ENCODE peak calls at places on chromosomes 13 and 19, in ten cellular contexts. One of them, this sample, is unnamed.

GRCh38 chr13:36685912-36686311 is 12.1 kb downstream of the SERTM1 start:
- DNase-seq in tibial artery: no peak
- DNase-seq in breast epithelium: no peak
- DNase-seq in aorta: no peak
- DNase-seq in BJ: no peak
- DNase-seq in GM23248: peak; percentile 63
- DNase-seq in brain microvascular endothelial cell: peak; percentile 24
- DNase-seq in upper lobe of right lung: no peak
- DNase-seq in left ventricle myocardium inferior: no peak
- DNase-seq in H7: no peak
- DNase-seq in this sample: no peak

GRCh38 chr19:19817357-19817756 is 4.2 kb downstream of the ZNF506 start:
- DNase-seq in tibial artery: no peak
- DNase-seq in breast epithelium: no peak
- DNase-seq in aorta: no peak
- DNase-seq in BJ: no peak
- DNase-seq in GM23248: no peak
- DNase-seq in brain microvascular endothelial cell: no peak
- DNase-seq in upper lobe of right lung: no peak
- DNase-seq in left ventricle myocardium inferior: no peak
- DNase-seq in H7: no peak
- DNase-seq in this sample: no peak

GRCh38 chr13:30145709-30146367 is 161.5 kb downstream of the KATNAL1 start:
- DNase-seq in tibial artery: no peak
- DNase-seq in breast epithelium: no peak
- DNase-seq in aorta: peak; percentile 10
- DNase-seq in BJ: no peak
- DNase-seq in GM23248: no peak
- DNase-seq in brain microvascular endothelial cell: no peak
- DNase-seq in upper lobe of right lung: no peak
- DNase-seq in left ventricle myocardium inferior: no peak
- DNase-seq in H7: no peak
- DNase-seq in this sample: no peak

GRCh38 chr13:33015791-33016323 is 366 bp upstream of the KL start:
- DNase-seq in tibial artery: no peak
- DNase-seq in breast epithelium: no peak
- DNase-seq in aorta: peak; percentile 77
- DNase-seq in BJ: no peak
- DNase-seq in GM23248: peak; percentile 8
- DNase-seq in brain microvascular endothelial cell: no peak
- DNase-seq in upper lobe of right lung: peak; percentile 65
- DNase-seq in left ventricle myocardium inferior: peak; percentile 19
- DNase-seq in H7: peak; percentile 62
- DNase-seq in this sample: no peak

GRCh38 chr19:47848871-47849473 is 10.1 kb upstream of the TPRX2 start:
- DNase-seq in tibial artery: no peak
- DNase-seq in breast epithelium: no peak
- DNase-seq in aorta: no peak
- DNase-seq in BJ: no peak
- DNase-seq in GM23248: peak; percentile 39
- DNase-seq in brain microvascular endothelial cell: peak; percentile 10
- DNase-seq in upper lobe of right lung: peak; percentile 69
- DNase-seq in left ventricle myocardium inferior: no peak
- DNase-seq in H7: peak; percentile 55
- DNase-seq in this sample: no peak

GRCh38 chr19:48239582-48240141 is 16.1 kb downstream of the CARD8 start:
- DNase-seq in tibial artery: no peak
- DNase-seq in breast epithelium: no peak
- DNase-seq in aorta: no peak
- DNase-seq in BJ: no peak
- DNase-seq in GM23248: peak; percentile 14
- DNase-seq in brain microvascular endothelial cell: peak; percentile 36
- DNase-seq in upper lobe of right lung: no peak
- DNase-seq in left ventricle myocardium inferior: no peak
- DNase-seq in H7: no peak
- DNase-seq in this sample: no peak

GRCh38 chr13:51793570-51794273 is 10.2 kb downstream of the DHRS12 start:
- DNase-seq in tibial artery: no peak
- DNase-seq in breast epithelium: no peak
- DNase-seq in aorta: no peak
- DNase-seq in BJ: peak; percentile 26
- DNase-seq in GM23248: peak; percentile 90
- DNase-seq in brain microvascular endothelial cell: peak; percentile 85
- DNase-seq in upper lobe of right lung: no peak
- DNase-seq in left ventricle myocardium inferior: no peak
- DNase-seq in H7: no peak
- DNase-seq in this sample: peak; percentile 39

GRCh38 chr13:46121033-46121432 is 16.2 kb upstream of the CPB2 start:
- DNase-seq in tibial artery: no peak
- DNase-seq in breast epithelium: peak; percentile 67
- DNase-seq in aorta: no peak
- DNase-seq in BJ: no peak
- DNase-seq in GM23248: no peak
- DNase-seq in brain microvascular endothelial cell: no peak
- DNase-seq in upper lobe of right lung: no peak
- DNase-seq in left ventricle myocardium inferior: no peak
- DNase-seq in H7: no peak
- DNase-seq in this sample: no peak

GRCh38 chr13:62300021-62300420 is 884.4 kb upstream of the PCDH20 start:
- DNase-seq in tibial artery: no peak
- DNase-seq in breast epithelium: no peak
- DNase-seq in aorta: no peak
- DNase-seq in BJ: no peak
- DNase-seq in GM23248: no peak
- DNase-seq in brain microvascular endothelial cell: no peak
- DNase-seq in upper lobe of right lung: no peak
- DNase-seq in left ventricle myocardium inferior: no peak
- DNase-seq in H7: no peak
- DNase-seq in this sample: no peak

GRCh38 chr13:49086711-49087110 is 111.0 kb downstream of the FNDC3A start:
- DNase-seq in tibial artery: no peak
- DNase-seq in breast epithelium: no peak
- DNase-seq in aorta: no peak
- DNase-seq in BJ: no peak
- DNase-seq in GM23248: peak; percentile 76
- DNase-seq in brain microvascular endothelial cell: no peak
- DNase-seq in upper lobe of right lung: no peak
- DNase-seq in left ventricle myocardium inferior: no peak
- DNase-seq in H7: no peak
- DNase-seq in this sample: no peak

GRCh38 chr19:11745871-11746270 is 7.1 kb upstream of the ZNF823 start:
- DNase-seq in tibial artery: no peak
- DNase-seq in breast epithelium: no peak
- DNase-seq in aorta: no peak
- DNase-seq in BJ: no peak
- DNase-seq in GM23248: no peak
- DNase-seq in brain microvascular endothelial cell: no peak
- DNase-seq in upper lobe of right lung: no peak
- DNase-seq in left ventricle myocardium inferior: no peak
- DNase-seq in H7: no peak
- DNase-seq in this sample: no peak

GRCh38 chr19:5563008-5563431 is 4.7 kb downstream of the TINCR start:
- DNase-seq in tibial artery: no peak
- DNase-seq in breast epithelium: no peak
- DNase-seq in aorta: no peak
- DNase-seq in BJ: no peak
- DNase-seq in GM23248: no peak
- DNase-seq in brain microvascular endothelial cell: no peak
- DNase-seq in upper lobe of right lung: no peak
- DNase-seq in left ventricle myocardium inferior: no peak
- DNase-seq in H7: peak; percentile 78
- DNase-seq in this sample: no peak

GRCh38 chr19:50315773-50316448 is 13.3 kb downstream of the KCNC3 start:
- DNase-seq in tibial artery: no peak
- DNase-seq in breast epithelium: no peak
- DNase-seq in aorta: peak; percentile 60
- DNase-seq in BJ: no peak
- DNase-seq in GM23248: peak; percentile 32
- DNase-seq in brain microvascular endothelial cell: no peak
- DNase-seq in upper lobe of right lung: no peak
- DNase-seq in left ventricle myocardium inferior: no peak
- DNase-seq in H7: peak; percentile 82
- DNase-seq in this sample: no peak

GRCh38 chr13:49098198-49098597 is 121.9 kb upstream of the MLNR start:
- DNase-seq in tibial artery: peak; percentile 71
- DNase-seq in breast epithelium: peak; percentile 45
- DNase-seq in aorta: no peak
- DNase-seq in BJ: peak; percentile 94
- DNase-seq in GM23248: peak; percentile 93
- DNase-seq in brain microvascular endothelial cell: peak; percentile 97
- DNase-seq in upper lobe of right lung: no peak
- DNase-seq in left ventricle myocardium inferior: no peak
- DNase-seq in H7: no peak
- DNase-seq in this sample: peak; percentile 83

GRCh38 chr19:53552001-53552721 is 14.2 kb downstream of the ZNF331 start:
- DNase-seq in tibial artery: no peak
- DNase-seq in breast epithelium: no peak
- DNase-seq in aorta: no peak
- DNase-seq in BJ: no peak
- DNase-seq in GM23248: peak; percentile 68
- DNase-seq in brain microvascular endothelial cell: no peak
- DNase-seq in upper lobe of right lung: no peak
- DNase-seq in left ventricle myocardium inferior: no peak
- DNase-seq in H7: no peak
- DNase-seq in this sample: no peak

DNA sequence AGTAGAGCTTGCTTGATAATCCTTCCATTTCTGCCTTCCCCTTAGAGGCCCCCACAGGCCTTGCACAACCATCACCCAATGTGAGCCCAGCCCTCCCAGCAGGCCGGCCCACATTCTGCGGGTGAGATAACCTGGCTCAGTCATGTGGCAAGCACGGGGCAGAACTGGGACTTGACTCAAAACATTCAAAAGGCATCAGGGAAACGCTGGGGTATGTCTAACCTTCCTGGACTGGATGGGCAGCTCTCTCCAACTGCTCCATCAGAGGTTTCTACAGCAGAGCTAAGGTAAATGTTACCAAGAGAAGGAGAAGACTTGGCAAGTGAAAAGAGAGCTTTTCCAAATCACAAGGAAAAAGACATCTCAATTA is 24.8 kb downstream of the EPS15L1 start:
- DNase-seq in tibial artery: peak; percentile 92
- DNase-seq in breast epithelium: peak; percentile 45
- DNase-seq in aorta: peak; percentile 86
- DNase-seq in BJ: peak; percentile 38
- DNase-seq in GM23248: peak; percentile 93
- DNase-seq in brain microvascular endothelial cell: peak; percentile 91
- DNase-seq in upper lobe of right lung: peak; percentile 90
- DNase-seq in left ventricle myocardium inferior: peak; percentile 82
- DNase-seq in H7: no peak
- DNase-seq in this sample: peak; percentile 70
- H3K4me3 ChIP-seq in tibial artery: no peak overlapping the region
- H3K4me3 ChIP-seq in breast epithelium: no peak overlapping the region
- H3K4me3 ChIP-seq in aorta: no peak overlapping the region
- H3K4me3 ChIP-seq in BJ: no peak overlapping the region
- H3K4me3 ChIP-seq in GM23248: no peak overlapping the region
- H3K4me3 ChIP-seq in brain microvascular endothelial cell: no peak overlapping the region
- H3K4me3 ChIP-seq in upper lobe of right lung: no peak overlapping the region
- H3K4me3 ChIP-seq in left ventricle myocardium inferior: peak overlapping the region; percentile 25
- H3K4me3 ChIP-seq in H7: no peak overlapping the region
- H3K4me3 ChIP-seq in this sample: peak overlapping the region; percentile 21

GRCh38 chr13:28528388-28528787 is 33.5 kb upstream of the FLT1 start:
- DNase-seq in tibial artery: no peak
- DNase-seq in breast epithelium: no peak
- DNase-seq in aorta: no peak
- DNase-seq in BJ: no peak
- DNase-seq in GM23248: no peak
- DNase-seq in brain microvascular endothelial cell: no peak
- DNase-seq in upper lobe of right lung: no peak
- DNase-seq in left ventricle myocardium inferior: no peak
- DNase-seq in H7: no peak
- DNase-seq in this sample: no peak
- H3K27me3 ChIP-seq in tibial artery: no peaks in the 10 kb centered on the region
- H3K27me3 ChIP-seq in breast epithelium: no peaks in the 10 kb centered on the region
- H3K27me3 ChIP-seq in aorta: no peaks in the 10 kb centered on the region
- H3K27me3 ChIP-seq in BJ: no peaks in the 10 kb centered on the region
- H3K27me3 ChIP-seq in GM23248: no peaks in the 10 kb centered on the region
- H3K27me3 ChIP-seq in brain microvascular endothelial cell: no peaks in the 10 kb centered on the region
- H3K27me3 ChIP-seq in upper lobe of right lung: peaks cover 26% of the 10 kb centered on the region
- H3K27me3 ChIP-seq in left ventricle myocardium inferior: peaks cover 58% of the 10 kb centered on the region
- H3K27me3 ChIP-seq in H7: peaks cover 15% of the 10 kb centered on the region
- H3K27me3 ChIP-seq in this sample: no peaks in the 10 kb centered on the region

GRCh38 chr13:42876270-42876714 is 94.9 kb downstream of the FAM216B start:
- DNase-seq in tibial artery: no peak
- DNase-seq in breast epithelium: no peak
- DNase-seq in aorta: no peak
- DNase-seq in BJ: no peak
- DNase-seq in GM23248: no peak
- DNase-seq in brain microvascular endothelial cell: no peak
- DNase-seq in upper lobe of right lung: no peak
- DNase-seq in left ventricle myocardium inferior: no peak
- DNase-seq in H7: peak; percentile 51
- DNase-seq in this sample: no peak
- H3K4me3 ChIP-seq in tibial artery: no peak overlapping the region
- H3K4me3 ChIP-seq in breast epithelium: no peak overlapping the region
- H3K4me3 ChIP-seq in aorta: no peak overlapping the region
- H3K4me3 ChIP-seq in BJ: no peak overlapping the region
- H3K4me3 ChIP-seq in GM23248: no peak overlapping the region
- H3K4me3 ChIP-seq in brain microvascular endothelial cell: no peak overlapping the region
- H3K4me3 ChIP-seq in upper lobe of right lung: no peak overlapping the region
- H3K4me3 ChIP-seq in left ventricle myocardium inferior: no peak overlapping the region
- H3K4me3 ChIP-seq in H7: no peak overlapping the region
- H3K4me3 ChIP-seq in this sample: no peak overlapping the region

GRCh38 chr13:111402441-111402840 is 82.0 kb downstream of the TEX29 start:
- DNase-seq in tibial artery: peak; percentile 47
- DNase-seq in breast epithelium: no peak
- DNase-seq in aorta: peak; percentile 63
- DNase-seq in BJ: no peak
- DNase-seq in GM23248: no peak
- DNase-seq in brain microvascular endothelial cell: no peak
- DNase-seq in upper lobe of right lung: peak; percentile 40
- DNase-seq in left ventricle myocardium inferior: no peak
- DNase-seq in H7: no peak
- DNase-seq in this sample: no peak

GRCh38 chr13:111403266-111403665 is 82.8 kb downstream of the TEX29 start:
- DNase-seq in tibial artery: peak; percentile 28
- DNase-seq in breast epithelium: no peak
- DNase-seq in aorta: peak; percentile 21
- DNase-seq in BJ: no peak
- DNase-seq in GM23248: no peak
- DNase-seq in brain microvascular endothelial cell: no peak
- DNase-seq in upper lobe of right lung: peak; percentile 22
- DNase-seq in left ventricle myocardium inferior: no peak
- DNase-seq in H7: no peak
- DNase-seq in this sample: no peak

GRCh38 chr13:111407381-111408131 is 87.1 kb downstream of the TEX29 start:
- DNase-seq in tibial artery: no peak
- DNase-seq in breast epithelium: no peak
- DNase-seq in aorta: peak; percentile 48
- DNase-seq in BJ: no peak
- DNase-seq in GM23248: no peak
- DNase-seq in brain microvascular endothelial cell: no peak
- DNase-seq in upper lobe of right lung: peak; percentile 41
- DNase-seq in left ventricle myocardium inferior: no peak
- DNase-seq in H7: no peak
- DNase-seq in this sample: no peak

GRCh38 chr13:111406636-111407035 is 86.2 kb downstream of the TEX29 start:
- DNase-seq in tibial artery: no peak
- DNase-seq in breast epithelium: no peak
- DNase-seq in aorta: no peak
- DNase-seq in BJ: no peak
- DNase-seq in GM23248: no peak
- DNase-seq in brain microvascular endothelial cell: no peak
- DNase-seq in upper lobe of right lung: no peak
- DNase-seq in left ventricle myocardium inferior: no peak
- DNase-seq in H7: no peak
- DNase-seq in this sample: no peak

GRCh38 chr13:111404746-111405145 is 84.3 kb downstream of the TEX29 start:
- DNase-seq in tibial artery: peak; percentile 13
- DNase-seq in breast epithelium: no peak
- DNase-seq in aorta: peak; percentile 39
- DNase-seq in BJ: no peak
- DNase-seq in GM23248: no peak
- DNase-seq in brain microvascular endothelial cell: no peak
- DNase-seq in upper lobe of right lung: peak; percentile 51
- DNase-seq in left ventricle myocardium inferior: no peak
- DNase-seq in H7: no peak
- DNase-seq in this sample: no peak
- H3K27me3 ChIP-seq in tibial artery: no peaks in the 10 kb centered on the region
- H3K27me3 ChIP-seq in breast epithelium: no peaks in the 10 kb centered on the region
- H3K27me3 ChIP-seq in aorta: no peaks in the 10 kb centered on the region
- H3K27me3 ChIP-seq in BJ: peaks cover 3% of the 10 kb centered on the region
- H3K27me3 ChIP-seq in GM23248: peaks cover 21% of the 10 kb centered on the region
- H3K27me3 ChIP-seq in brain microvascular endothelial cell: peaks cover under 1% of the 10 kb centered on the region
- H3K27me3 ChIP-seq in upper lobe of right lung: peaks cover 1% of the 10 kb centered on the region
- H3K27me3 ChIP-seq in left ventricle myocardium inferior: peaks cover 82% of the 10 kb centered on the region
- H3K27me3 ChIP-seq in H7: no peaks in the 10 kb centered on the region
- H3K27me3 ChIP-seq in this sample: peaks cover 10% of the 10 kb centered on the region

This sample was measured in AG04450.